ENCODE peak calls at places on chromosomes 5 and 9, in ten cellular contexts. One of them, this sample, is unnamed.

GRCh38 chr5:73464016-73464745 is 15.6 kb upstream of the FOXD1 start:
- DNase-seq in mammary epithelial cell: no peak
- DNase-seq in K562: no peak
- DNase-seq in astrocyte: peak; percentile 81
- DNase-seq in PC-3: no peak
- DNase-seq in H9: no peak
- DNase-seq in HCT116: no peak
- DNase-seq in neural progenitor cell: no peak
- DNase-seq in A549: no peak
- DNase-seq in fibroblast of lung: peak; percentile 75
- DNase-seq in this sample: no peak

GRCh38 chr9:93711002-93711401 is 134.6 kb downstream of the PHF2 start:
- DNase-seq in neural progenitor cell: no peak
- DNase-seq in fibroblast of lung: no peak
- DNase-seq in astrocyte: no peak
- DNase-seq in H9: no peak
- DNase-seq in mammary epithelial cell: no peak
- DNase-seq in A549: no peak
- DNase-seq in HCT116: no peak
- DNase-seq in K562: no peak
- DNase-seq in PC-3: no peak
- DNase-seq in this sample: no peak

GRCh38 chr5:179369530-179369884 is 24.2 kb upstream of the ADAMTS2 start:
- DNase-seq in mammary epithelial cell: no peak
- DNase-seq in astrocyte: no peak
- DNase-seq in fibroblast of lung: no peak
- DNase-seq in PC-3: no peak
- DNase-seq in neural progenitor cell: no peak
- DNase-seq in A549: no peak
- DNase-seq in K562: no peak
- DNase-seq in HCT116: no peak
- DNase-seq in H9: no peak
- DNase-seq in this sample: no peak

GRCh38 chr9:70079364-70080103 is 35.9 kb downstream of the MAMDC2 start:
- DNase-seq in neural progenitor cell: no peak
- DNase-seq in K562: no peak
- DNase-seq in fibroblast of lung: peak; percentile 83
- DNase-seq in H9: no peak
- DNase-seq in mammary epithelial cell: peak; percentile 48
- DNase-seq in astrocyte: no peak
- DNase-seq in A549: no peak
- DNase-seq in HCT116: no peak
- DNase-seq in PC-3: peak; percentile 35
- DNase-seq in this sample: no peak

GRCh38 chr5:127213231-127213630 is 77.4 kb upstream of the MEGF10 start:
- DNase-seq in K562: no peak
- DNase-seq in mammary epithelial cell: no peak
- DNase-seq in astrocyte: no peak
- DNase-seq in A549: no peak
- DNase-seq in HCT116: no peak
- DNase-seq in fibroblast of lung: no peak
- DNase-seq in H9: no peak
- DNase-seq in PC-3: no peak
- DNase-seq in neural progenitor cell: no peak
- DNase-seq in this sample: no peak

GRCh38 chr5:175609504-175609903 is 48.4 kb upstream of the HRH2 start:
- DNase-seq in HCT116: no peak
- DNase-seq in mammary epithelial cell: no peak
- DNase-seq in neural progenitor cell: no peak
- DNase-seq in PC-3: no peak
- DNase-seq in A549: no peak
- DNase-seq in astrocyte: no peak
- DNase-seq in fibroblast of lung: no peak
- DNase-seq in K562: no peak
- DNase-seq in H9: no peak
- DNase-seq in this sample: no peak

GRCh38 chr5:16726538-16726946 is 109.7 kb upstream of the RETREG1 start:
- DNase-seq in H9: no peak
- DNase-seq in neural progenitor cell: no peak
- DNase-seq in astrocyte: peak; percentile 39
- DNase-seq in HCT116: no peak
- DNase-seq in A549: no peak
- DNase-seq in PC-3: peak; percentile 78
- DNase-seq in mammary epithelial cell: peak; percentile 29
- DNase-seq in fibroblast of lung: no peak
- DNase-seq in K562: no peak
- DNase-seq in this sample: no peak

GRCh38 chr5:50836356-50836755 is 169.9 kb downstream of the PARP8 start:
- DNase-seq in H9: no peak
- DNase-seq in HCT116: no peak
- DNase-seq in A549: no peak
- DNase-seq in PC-3: no peak
- DNase-seq in mammary epithelial cell: no peak
- DNase-seq in K562: no peak
- DNase-seq in astrocyte: no peak
- DNase-seq in fibroblast of lung: no peak
- DNase-seq in neural progenitor cell: peak; percentile 24
- DNase-seq in this sample: no peak

GRCh38 chr9:124768778-124769350 is 2.2 kb downstream of the NR6A1 start:
- DNase-seq in H9: no peak
- DNase-seq in K562: no peak
- DNase-seq in PC-3: no peak
- DNase-seq in neural progenitor cell: no peak
- DNase-seq in fibroblast of lung: peak; percentile 56
- DNase-seq in A549: no peak
- DNase-seq in HCT116: no peak
- DNase-seq in mammary epithelial cell: no peak
- DNase-seq in astrocyte: no peak
- DNase-seq in this sample: no peak

GRCh38 chr5:56350595-56351170 is 117.6 kb upstream of the ANKRD55 start:
- DNase-seq in PC-3: peak; percentile 89
- DNase-seq in HCT116: peak; percentile 80
- DNase-seq in H9: no peak
- DNase-seq in mammary epithelial cell: peak; percentile 94
- DNase-seq in fibroblast of lung: peak; percentile 83
- DNase-seq in astrocyte: peak; percentile 87
- DNase-seq in K562: peak; percentile 21
- DNase-seq in neural progenitor cell: no peak
- DNase-seq in A549: peak; percentile 96
- DNase-seq in this sample: peak; percentile 85

GRCh38 chr5:95738069-95738468 is 6.9 kb downstream of the RHOBTB3 start:
- DNase-seq in H9: no peak
- DNase-seq in K562: no peak
- DNase-seq in astrocyte: no peak
- DNase-seq in A549: no peak
- DNase-seq in neural progenitor cell: no peak
- DNase-seq in PC-3: no peak
- DNase-seq in mammary epithelial cell: no peak
- DNase-seq in fibroblast of lung: no peak
- DNase-seq in HCT116: no peak
- DNase-seq in this sample: no peak

GRCh38 chr9:112299514-112299913 is 33.9 kb downstream of the PTBP3 start:
- DNase-seq in mammary epithelial cell: peak; percentile 85
- DNase-seq in H9: no peak
- DNase-seq in K562: no peak
- DNase-seq in PC-3: peak; percentile 24
- DNase-seq in HCT116: no peak
- DNase-seq in A549: peak; percentile 61
- DNase-seq in fibroblast of lung: peak; percentile 80
- DNase-seq in neural progenitor cell: no peak
- DNase-seq in astrocyte: peak; percentile 43
- DNase-seq in this sample: no peak

GRCh38 chr5:88049737-88050136 is 218.9 kb downstream of the TMEM161B start:
- DNase-seq in astrocyte: no peak
- DNase-seq in mammary epithelial cell: no peak
- DNase-seq in HCT116: no peak
- DNase-seq in PC-3: no peak
- DNase-seq in fibroblast of lung: no peak
- DNase-seq in A549: no peak
- DNase-seq in neural progenitor cell: no peak
- DNase-seq in H9: no peak
- DNase-seq in K562: no peak
- DNase-seq in this sample: no peak

GRCh38 chr5:174204914-174205313 is 159.4 kb downstream of the NSG2 start:
- DNase-seq in fibroblast of lung: no peak
- DNase-seq in mammary epithelial cell: peak; percentile 1
- DNase-seq in HCT116: no peak
- DNase-seq in astrocyte: peak; percentile 58
- DNase-seq in A549: no peak
- DNase-seq in H9: peak; percentile 86
- DNase-seq in PC-3: peak; percentile 52
- DNase-seq in neural progenitor cell: peak; percentile 84
- DNase-seq in K562: no peak
- DNase-seq in this sample: peak; percentile 31

GRCh38 chr5:59164041-59164830 is 581.4 kb downstream of the RAB3C start:
- DNase-seq in astrocyte: peak; percentile 41
- DNase-seq in HCT116: no peak
- DNase-seq in A549: no peak
- DNase-seq in mammary epithelial cell: no peak
- DNase-seq in H9: no peak
- DNase-seq in PC-3: no peak
- DNase-seq in neural progenitor cell: no peak
- DNase-seq in K562: no peak
- DNase-seq in fibroblast of lung: peak; percentile 77
- DNase-seq in this sample: no peak

GRCh38 chr5:98909363-98909762 is 19.4 kb downstream of the CHD1 start:
- DNase-seq in A549: no peak
- DNase-seq in astrocyte: no peak
- DNase-seq in neural progenitor cell: no peak
- DNase-seq in HCT116: no peak
- DNase-seq in fibroblast of lung: no peak
- DNase-seq in H9: no peak
- DNase-seq in PC-3: no peak
- DNase-seq in mammary epithelial cell: no peak
- DNase-seq in K562: no peak
- DNase-seq in this sample: no peak

GRCh38 chr5:172102251-172102870 is 85.7 kb downstream of the STK10 start:
- DNase-seq in K562: no peak
- DNase-seq in PC-3: no peak
- DNase-seq in HCT116: no peak
- DNase-seq in A549: no peak
- DNase-seq in H9: no peak
- DNase-seq in neural progenitor cell: no peak
- DNase-seq in fibroblast of lung: no peak
- DNase-seq in mammary epithelial cell: no peak
- DNase-seq in astrocyte: no peak
- DNase-seq in this sample: no peak

GRCh38 chr9:87500491-87500890 is 2.8 kb downstream of the DAPK1 start:
- DNase-seq in astrocyte: no peak
- DNase-seq in mammary epithelial cell: no peak
- DNase-seq in neural progenitor cell: no peak
- DNase-seq in PC-3: no peak
- DNase-seq in fibroblast of lung: no peak
- DNase-seq in K562: peak; percentile 27
- DNase-seq in H9: no peak
- DNase-seq in A549: peak; percentile 44
- DNase-seq in HCT116: no peak
- DNase-seq in this sample: no peak

DNA sequence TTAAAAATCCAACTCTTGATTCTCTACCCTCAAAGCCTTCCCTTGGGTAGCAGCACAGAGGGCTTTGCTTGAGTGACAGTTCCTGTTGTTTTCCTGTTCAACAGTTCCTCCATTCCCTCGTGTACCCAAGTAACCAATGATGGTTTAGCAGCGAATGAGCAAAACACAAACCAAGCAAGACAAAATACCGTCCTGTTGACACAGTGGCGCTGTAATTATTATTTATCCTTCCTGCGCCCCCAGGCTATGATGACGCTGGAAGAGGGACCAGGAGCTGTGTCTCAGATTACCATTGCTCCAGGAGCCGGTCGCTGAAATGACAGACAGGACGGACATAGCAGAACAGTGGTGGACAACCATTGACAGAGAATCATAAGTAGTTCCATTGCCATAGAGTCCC is 154.8 kb downstream of the GADD45G start:
- DNase-seq in astrocyte: no peak
- DNase-seq in mammary epithelial cell: no peak
- DNase-seq in A549: no peak
- DNase-seq in PC-3: peak; percentile 14
- DNase-seq in fibroblast of lung: no peak
- DNase-seq in H9: no peak
- DNase-seq in HCT116: no peak
- DNase-seq in neural progenitor cell: no peak
- DNase-seq in K562: no peak
- DNase-seq in this sample: no peak
- H3K4me2 ChIP-seq in astrocyte: no peak overlapping the region
- H3K4me2 ChIP-seq in mammary epithelial cell: no peak overlapping the region
- H3K4me2 ChIP-seq in A549: no peak overlapping the region
- H3K4me2 ChIP-seq in PC-3: no peak overlapping the region
- H3K4me2 ChIP-seq in fibroblast of lung: no peak overlapping the region
- H3K4me2 ChIP-seq in H9: no peak overlapping the region
- H3K4me2 ChIP-seq in HCT116: no peak overlapping the region
- H3K4me2 ChIP-seq in neural progenitor cell: no peak overlapping the region
- H3K4me2 ChIP-seq in K562: no peak overlapping the region
- H3K4me2 ChIP-seq in this sample: no peak overlapping the region

GRCh38 chr9:25830381-25830780 is 152.1 kb upstream of the TUSC1 start:
- DNase-seq in A549: no peak
- DNase-seq in HCT116: no peak
- DNase-seq in fibroblast of lung: no peak
- DNase-seq in PC-3: no peak
- DNase-seq in mammary epithelial cell: no peak
- DNase-seq in K562: no peak
- DNase-seq in H9: no peak
- DNase-seq in astrocyte: no peak
- DNase-seq in neural progenitor cell: no peak
- DNase-seq in this sample: no peak
- H3K9me3 ChIP-seq in A549: no peaks in the 10 kb centered on the region
- H3K9me3 ChIP-seq in HCT116: peaks cover 11% of the 10 kb centered on the region
- H3K9me3 ChIP-seq in fibroblast of lung: no peaks in the 10 kb centered on the region
- H3K9me3 ChIP-seq in PC-3: no peaks in the 10 kb centered on the region
- H3K9me3 ChIP-seq in mammary epithelial cell: peaks cover 8% of the 10 kb centered on the region
- H3K9me3 ChIP-seq in K562: no peaks in the 10 kb centered on the region
- H3K9me3 ChIP-seq in H9: no peaks in the 10 kb centered on the region
- H3K9me3 ChIP-seq in astrocyte: peaks cover 7% of the 10 kb centered on the region
- H3K9me3 ChIP-seq in neural progenitor cell: no peaks in the 10 kb centered on the region
- H3K9me3 ChIP-seq in this sample: no peaks in the 10 kb centered on the region

DNA sequence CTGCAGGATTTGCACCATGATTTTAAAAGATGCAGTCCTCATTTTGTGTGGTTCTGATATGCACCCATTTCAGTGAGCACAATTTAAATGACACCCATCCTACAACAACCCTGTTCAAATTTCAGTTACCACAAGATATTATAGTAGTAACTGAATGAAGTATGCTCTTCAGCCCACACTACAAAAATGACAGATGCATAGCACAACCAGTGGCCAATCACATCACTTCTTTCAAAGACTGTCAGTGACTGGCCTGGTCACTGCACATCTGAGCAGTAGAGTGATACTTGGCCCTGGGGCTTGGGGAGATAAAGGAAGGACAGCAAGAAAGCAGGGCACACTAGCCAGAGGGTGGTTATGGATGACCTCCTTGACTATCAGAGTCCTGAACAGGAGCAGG is 19.8 kb upstream of the IFNK start:
- DNase-seq in K562: no peak
- DNase-seq in H9: no peak
- DNase-seq in fibroblast of lung: no peak
- DNase-seq in A549: no peak
- DNase-seq in neural progenitor cell: no peak
- DNase-seq in mammary epithelial cell: no peak
- DNase-seq in HCT116: no peak
- DNase-seq in PC-3: no peak
- DNase-seq in astrocyte: no peak
- DNase-seq in this sample: no peak
- H3K4me2 ChIP-seq in K562: no peak overlapping the region
- H3K4me2 ChIP-seq in H9: no peak overlapping the region
- H3K4me2 ChIP-seq in fibroblast of lung: no peak overlapping the region
- H3K4me2 ChIP-seq in A549: no peak overlapping the region
- H3K4me2 ChIP-seq in neural progenitor cell: no peak overlapping the region
- H3K4me2 ChIP-seq in mammary epithelial cell: no peak overlapping the region
- H3K4me2 ChIP-seq in HCT116: no peak overlapping the region
- H3K4me2 ChIP-seq in PC-3: no peak overlapping the region
- H3K4me2 ChIP-seq in astrocyte: no peak overlapping the region
- H3K4me2 ChIP-seq in this sample: no peak overlapping the region

GRCh38 chr9:127489471-127490115 is 38.3 kb downstream of the LRSAM1 start:
- DNase-seq in mammary epithelial cell: no peak
- DNase-seq in PC-3: no peak
- DNase-seq in neural progenitor cell: peak; percentile 81
- DNase-seq in astrocyte: no peak
- DNase-seq in H9: peak; percentile 91
- DNase-seq in A549: no peak
- DNase-seq in HCT116: no peak
- DNase-seq in fibroblast of lung: no peak
- DNase-seq in K562: peak; percentile 31
- DNase-seq in this sample: no peak
- H3K9me3 ChIP-seq in mammary epithelial cell: no peaks in the 10 kb centered on the region
- H3K9me3 ChIP-seq in PC-3: no peaks in the 10 kb centered on the region
- H3K9me3 ChIP-seq in neural progenitor cell: no peaks in the 10 kb centered on the region
- H3K9me3 ChIP-seq in astrocyte: no peaks in the 10 kb centered on the region
- H3K9me3 ChIP-seq in H9: no peaks in the 10 kb centered on the region
- H3K9me3 ChIP-seq in A549: no peaks in the 10 kb centered on the region
- H3K9me3 ChIP-seq in HCT116: no peaks in the 10 kb centered on the region
- H3K9me3 ChIP-seq in fibroblast of lung: no peaks in the 10 kb centered on the region
- H3K9me3 ChIP-seq in K562: no peaks in the 10 kb centered on the region
- H3K9me3 ChIP-seq in this sample: no peaks in the 10 kb centered on the region